ENCODE peak calls at places on chromosomes 5 and 9, in six cellular contexts. One of them, this sample, is unnamed.

GRCh38 chr5:142182840-142183239 is 74.3 kb downstream of the NDFIP1 start:
- DNase-seq in naive thymus-derived CD8-positive, alpha-beta T cell: no peak
- DNase-seq in NCI-H146: no peak
- DNase-seq in T follicular helper cell: no peak
- DNase-seq in activated T-cell treated with anti-CD3 and anti-CD28 coated beads, Interleukin-2, amount 50 U/mL, for 1 hour: no peak
- DNase-seq in PC-3: no peak
- DNase-seq in this sample: no peak

GRCh38 chr9:4223434-4223833 is 76.4 kb downstream of the GLIS3 start:
- DNase-seq in naive thymus-derived CD8-positive, alpha-beta T cell: no peak
- DNase-seq in NCI-H146: no peak
- DNase-seq in T follicular helper cell: no peak
- DNase-seq in activated T-cell treated with anti-CD3 and anti-CD28 coated beads, Interleukin-2, amount 50 U/mL, for 1 hour: no peak
- DNase-seq in PC-3: peak
- DNase-seq in this sample: no peak

GRCh38 chr5:157214399-157214798 is 33.8 kb downstream of the ITK start:
- DNase-seq in naive thymus-derived CD8-positive, alpha-beta T cell: no peak
- DNase-seq in NCI-H146: no peak
- DNase-seq in T follicular helper cell: no peak
- DNase-seq in activated T-cell treated with anti-CD3 and anti-CD28 coated beads, Interleukin-2, amount 50 U/mL, for 1 hour: no peak
- DNase-seq in PC-3: no peak
- DNase-seq in this sample: no peak

GRCh38 chr9:4318741-4319140 is 18.9 kb upstream of the GLIS3 start:
- DNase-seq in naive thymus-derived CD8-positive, alpha-beta T cell: no peak
- DNase-seq in NCI-H146: no peak
- DNase-seq in T follicular helper cell: no peak
- DNase-seq in activated T-cell treated with anti-CD3 and anti-CD28 coated beads, Interleukin-2, amount 50 U/mL, for 1 hour: no peak
- DNase-seq in PC-3: no peak
- DNase-seq in this sample: no peak

GRCh38 chr5:176888865-176889165 is 10.3 kb downstream of the HK3 start:
- DNase-seq in naive thymus-derived CD8-positive, alpha-beta T cell: no peak
- DNase-seq in NCI-H146: no peak
- DNase-seq in T follicular helper cell: no peak
- DNase-seq in activated T-cell treated with anti-CD3 and anti-CD28 coated beads, Interleukin-2, amount 50 U/mL, for 1 hour: no peak
- DNase-seq in PC-3: no peak
- DNase-seq in this sample: no peak

GRCh38 chr9:127074561-127075548 is 47.6 kb downstream of the ANGPTL2 start:
- DNase-seq in naive thymus-derived CD8-positive, alpha-beta T cell: no peak
- DNase-seq in NCI-H146: peak
- DNase-seq in T follicular helper cell: no peak
- DNase-seq in activated T-cell treated with anti-CD3 and anti-CD28 coated beads, Interleukin-2, amount 50 U/mL, for 1 hour: no peak
- DNase-seq in PC-3: no peak
- DNase-seq in this sample: no peak

GRCh38 chr9:137286980-137287383 is 9.5 kb downstream of the TOR4A start:
- DNase-seq in naive thymus-derived CD8-positive, alpha-beta T cell: no peak
- DNase-seq in NCI-H146: peak
- DNase-seq in T follicular helper cell: no peak
- DNase-seq in activated T-cell treated with anti-CD3 and anti-CD28 coated beads, Interleukin-2, amount 50 U/mL, for 1 hour: no peak
- DNase-seq in PC-3: peak
- DNase-seq in this sample: no peak

GRCh38 chr5:157473383-157474370 is 13.7 kb downstream of the NIPAL4 start:
- DNase-seq in naive thymus-derived CD8-positive, alpha-beta T cell: no peak
- DNase-seq in NCI-H146: no peak
- DNase-seq in T follicular helper cell: no peak
- DNase-seq in activated T-cell treated with anti-CD3 and anti-CD28 coated beads, Interleukin-2, amount 50 U/mL, for 1 hour: no peak
- DNase-seq in PC-3: no peak
- DNase-seq in this sample: no peak

GRCh38 chr5:32390819-32391591 is 53.5 kb downstream of the ZFR start:
- DNase-seq in naive thymus-derived CD8-positive, alpha-beta T cell: no peak
- DNase-seq in NCI-H146: no peak
- DNase-seq in T follicular helper cell: no peak
- DNase-seq in activated T-cell treated with anti-CD3 and anti-CD28 coated beads, Interleukin-2, amount 50 U/mL, for 1 hour: no peak
- DNase-seq in PC-3: no peak
- DNase-seq in this sample: no peak

GRCh38 chr5:151005975-151006576 is 14.3 kb upstream of the GPX3 start:
- DNase-seq in naive thymus-derived CD8-positive, alpha-beta T cell: no peak
- DNase-seq in NCI-H146: no peak
- DNase-seq in T follicular helper cell: no peak
- DNase-seq in activated T-cell treated with anti-CD3 and anti-CD28 coated beads, Interleukin-2, amount 50 U/mL, for 1 hour: no peak
- DNase-seq in PC-3: no peak
- DNase-seq in this sample: no peak

GRCh38 chr5:77893225-77893860 is 117.2 kb upstream of the TBCA start:
- DNase-seq in naive thymus-derived CD8-positive, alpha-beta T cell: no peak
- DNase-seq in NCI-H146: no peak
- DNase-seq in T follicular helper cell: no peak
- DNase-seq in activated T-cell treated with anti-CD3 and anti-CD28 coated beads, Interleukin-2, amount 50 U/mL, for 1 hour: no peak
- DNase-seq in PC-3: peak
- DNase-seq in this sample: no peak

GRCh38 chr5:9644630-9645029 is 14.5 kb upstream of the TAS2R1 start:
- DNase-seq in naive thymus-derived CD8-positive, alpha-beta T cell: no peak
- DNase-seq in NCI-H146: no peak
- DNase-seq in T follicular helper cell: no peak
- DNase-seq in activated T-cell treated with anti-CD3 and anti-CD28 coated beads, Interleukin-2, amount 50 U/mL, for 1 hour: no peak
- DNase-seq in PC-3: peak
- DNase-seq in this sample: no peak

GRCh38 chr9:38360880-38361836 is 31.3 kb upstream of the ALDH1B1 start:
- DNase-seq in naive thymus-derived CD8-positive, alpha-beta T cell: no peak
- DNase-seq in NCI-H146: peak
- DNase-seq in T follicular helper cell: no peak
- DNase-seq in activated T-cell treated with anti-CD3 and anti-CD28 coated beads, Interleukin-2, amount 50 U/mL, for 1 hour: no peak
- DNase-seq in PC-3: no peak
- DNase-seq in this sample: no peak

GRCh38 chr5:42751044-42751443 is 5.6 kb upstream of the CCDC152 start:
- DNase-seq in naive thymus-derived CD8-positive, alpha-beta T cell: no peak
- DNase-seq in NCI-H146: no peak
- DNase-seq in T follicular helper cell: no peak
- DNase-seq in activated T-cell treated with anti-CD3 and anti-CD28 coated beads, Interleukin-2, amount 50 U/mL, for 1 hour: no peak
- DNase-seq in PC-3: peak
- DNase-seq in this sample: no peak

GRCh38 chr9:23342296-23342695 is 483.7 kb downstream of the ELAVL2 start:
- DNase-seq in naive thymus-derived CD8-positive, alpha-beta T cell: no peak
- DNase-seq in NCI-H146: no peak
- DNase-seq in T follicular helper cell: no peak
- DNase-seq in activated T-cell treated with anti-CD3 and anti-CD28 coated beads, Interleukin-2, amount 50 U/mL, for 1 hour: no peak
- DNase-seq in PC-3: peak
- DNase-seq in this sample: no peak

This sample was measured in effector CD4-positive, alpha-beta T cell.